ENCODE peak calls at places on chromosomes 4 and X, in four cellular contexts. One of them, this sample, is unnamed. For H3K4me1, the result is how much of the 10 kb centered on the place peaks cover.

GRCh38 chr4:41561241-41561640 is 23.3 kb downstream of the LIMCH1 start:
- DNase-seq in GM23338: no peak
- DNase-seq in neural progenitor cell: no peak
- DNase-seq in HCT116: no peak
- DNase-seq in this sample: no peak

GRCh38 chr4:27009539-27009938 is 148.9 kb downstream of the STIM2 start:
- DNase-seq in GM23338: no peak
- DNase-seq in neural progenitor cell: no peak
- DNase-seq in HCT116: no peak
- DNase-seq in this sample: peak

GRCh38 chrX:29869837-29870236 is 345.5 kb upstream of the MAGEB2 start:
- DNase-seq in HCT116: no peak
- DNase-seq in GM23338: no peak
- DNase-seq in neural progenitor cell: no peak
- DNase-seq in this sample: no peak

GRCh38 chr4:7282786-7283185 is 90.4 kb downstream of the SORCS2 start:
- DNase-seq in neural progenitor cell: no peak
- DNase-seq in HCT116: no peak
- DNase-seq in GM23338: no peak
- DNase-seq in this sample: no peak

GRCh38 chr4:153233761-153234371 is 29.6 kb downstream of the TRIM2 start:
- DNase-seq in GM23338: no peak
- DNase-seq in neural progenitor cell: no peak
- DNase-seq in HCT116: peak
- DNase-seq in this sample: peak

GRCh38 chr4:78566834-78567501 is 15.4 kb downstream of the ANXA3 start:
- DNase-seq in GM23338: no peak
- DNase-seq in HCT116: no peak
- DNase-seq in neural progenitor cell: no peak
- DNase-seq in this sample: peak

GRCh38 chrX:121831601-121832000 is 784.2 kb downstream of the GLUD2 start:
- DNase-seq in HCT116: no peak
- DNase-seq in GM23338: no peak
- DNase-seq in neural progenitor cell: no peak
- DNase-seq in this sample: peak

GRCh38 chr4:148116264-148116663 is 325.9 kb downstream of the NR3C2 start:
- DNase-seq in HCT116: no peak
- DNase-seq in neural progenitor cell: no peak
- DNase-seq in GM23338: no peak
- DNase-seq in this sample: peak

GRCh38 chr4:118888666-118889312 is at the start of gene SYNPO2:
- DNase-seq in GM23338: peak
- DNase-seq in neural progenitor cell: peak
- DNase-seq in HCT116: peak
- DNase-seq in this sample: peak

GRCh38 chrX:31423575-31424284 is 351.9 kb upstream of the FTHL17 start:
- DNase-seq in GM23338: peak
- DNase-seq in HCT116: no peak
- DNase-seq in neural progenitor cell: peak
- DNase-seq in this sample: peak

GRCh38 chrX:104330966-104331365 is 76.2 kb upstream of the ESX1 start:
- DNase-seq in GM23338: no peak
- DNase-seq in HCT116: no peak
- DNase-seq in neural progenitor cell: no peak
- DNase-seq in this sample: peak

GRCh38 chr4:138348055-138348454 is 105.9 kb upstream of the SLC7A11 start:
- DNase-seq in GM23338: no peak
- DNase-seq in HCT116: peak
- DNase-seq in neural progenitor cell: no peak
- DNase-seq in this sample: peak

GRCh38 chr4:7167706-7168105 is 24.6 kb upstream of the SORCS2 start:
- DNase-seq in HCT116: no peak
- DNase-seq in GM23338: no peak
- DNase-seq in neural progenitor cell: no peak
- DNase-seq in this sample: no peak

GRCh38 chr4:56261027-56261426 is 126.3 kb downstream of the AASDH start:
- DNase-seq in HCT116: no peak
- DNase-seq in neural progenitor cell: no peak
- DNase-seq in GM23338: no peak
- DNase-seq in this sample: no peak

GRCh38 chrX:10749113-10749512 is 128.7 kb upstream of the MID1 start:
- DNase-seq in neural progenitor cell: no peak
- DNase-seq in HCT116: no peak
- DNase-seq in GM23338: no peak
- DNase-seq in this sample: peak

GRCh38 chr4:18291313-18291712 is 269.8 kb upstream of the LCORL start:
- DNase-seq in neural progenitor cell: no peak
- DNase-seq in HCT116: no peak
- DNase-seq in GM23338: peak
- DNase-seq in this sample: no peak

GRCh38 chr4:150336676-150337412 is 245.1 kb upstream of the MAB21L2 start:
- DNase-seq in neural progenitor cell: no peak
- DNase-seq in HCT116: no peak
- DNase-seq in GM23338: no peak
- DNase-seq in this sample: no peak

GRCh38 chr4:186068581-186069402 is at the start of gene TLR3:
- DNase-seq in neural progenitor cell: no peak
- DNase-seq in HCT116: no peak
- DNase-seq in GM23338: no peak
- DNase-seq in this sample: peak

GRCh38 chr4:135249006-135249405 is 1047.4 kb upstream of the PABPC4L start:
- DNase-seq in neural progenitor cell: peak
- DNase-seq in HCT116: no peak
- DNase-seq in GM23338: peak
- DNase-seq in this sample: no peak

GRCh38 chrX:134478374-134478773 is 18.4 kb downstream of the HPRT1 start:
- DNase-seq in GM23338: peak
- DNase-seq in HCT116: no peak
- DNase-seq in neural progenitor cell: no peak
- DNase-seq in this sample: no peak

GRCh38 chr4:6335040-6335590 is 65.5 kb downstream of the WFS1 start:
- DNase-seq in HCT116: no peak
- DNase-seq in neural progenitor cell: no peak
- DNase-seq in GM23338: peak
- DNase-seq in this sample: no peak

GRCh38 chr4:158535130-158535614 is 13.5 kb downstream of the RXFP1 start:
- DNase-seq in neural progenitor cell: no peak
- DNase-seq in GM23338: no peak
- DNase-seq in HCT116: peak
- DNase-seq in this sample: peak

GRCh38 chr4:105146286-105147219 is at the start of gene TET2:
- DNase-seq in GM23338: peak
- DNase-seq in HCT116: peak
- DNase-seq in neural progenitor cell: peak
- DNase-seq in this sample: peak

GRCh38 chr4:186898367-186898766 is 174.7 kb upstream of the FAT1 start:
- DNase-seq in GM23338: no peak
- DNase-seq in neural progenitor cell: no peak
- DNase-seq in HCT116: no peak
- DNase-seq in this sample: no peak

GRCh38 chr4:139154134-139154421 is 22.9 kb downstream of the ELF2 start:
- DNase-seq in HCT116: no peak
- DNase-seq in GM23338: no peak
- DNase-seq in neural progenitor cell: no peak
- DNase-seq in this sample: no peak

GRCh38 chr4:73718375-73719373 is 21.7 kb upstream of the CXCL8 start:
- DNase-seq in neural progenitor cell: no peak
- DNase-seq in HCT116: no peak
- DNase-seq in GM23338: no peak
- DNase-seq in this sample: peak

GRCh38 chr4:128583753-128584712 is 225.5 kb upstream of the JADE1 start:
- DNase-seq in HCT116: no peak
- DNase-seq in GM23338: no peak
- DNase-seq in neural progenitor cell: no peak
- DNase-seq in this sample: peak

GRCh38 chr4:3365326-3365725 is 72.5 kb downstream of the RGS12 start:
- DNase-seq in GM23338: no peak
- DNase-seq in HCT116: no peak
- DNase-seq in neural progenitor cell: no peak
- DNase-seq in this sample: no peak

GRCh38 chr4:3363411-3364141 is 70.8 kb downstream of the RGS12 start:
- DNase-seq in GM23338: no peak
- DNase-seq in neural progenitor cell: no peak
- DNase-seq in HCT116: no peak
- DNase-seq in this sample: no peak

GRCh38 chr4:3364199-3364598 is 71.4 kb downstream of the RGS12 start:
- DNase-seq in neural progenitor cell: no peak
- DNase-seq in HCT116: no peak
- DNase-seq in GM23338: no peak
- DNase-seq in this sample: no peak

GRCh38 chr4:3365871-3366842 is 73.3 kb downstream of the RGS12 start:
- DNase-seq in GM23338: no peak
- DNase-seq in HCT116: no peak
- DNase-seq in neural progenitor cell: no peak
- DNase-seq in this sample: no peak

GRCh38 chr4:3364634-3365314 is 72.0 kb downstream of the RGS12 start:
- DNase-seq in GM23338: no peak
- DNase-seq in HCT116: no peak
- DNase-seq in neural progenitor cell: no peak
- DNase-seq in this sample: no peak
- H3K4me1 ChIP-seq in GM23338: under half
- H3K4me1 ChIP-seq in HCT116: under half
- H3K4me1 ChIP-seq in neural progenitor cell: under half
- H3K4me1 ChIP-seq in this sample: under half

GRCh38 chr4:98733601-98734000 is 75.2 kb upstream of the TSPAN5 start:
- DNase-seq in HCT116: no peak
- DNase-seq in neural progenitor cell: no peak
- DNase-seq in GM23338: no peak
- DNase-seq in this sample: no peak

GRCh38 chr4:98728871-98729270 is 70.5 kb upstream of the TSPAN5 start:
- DNase-seq in GM23338: no peak
- DNase-seq in neural progenitor cell: no peak
- DNase-seq in HCT116: no peak
- DNase-seq in this sample: no peak

DNA sequence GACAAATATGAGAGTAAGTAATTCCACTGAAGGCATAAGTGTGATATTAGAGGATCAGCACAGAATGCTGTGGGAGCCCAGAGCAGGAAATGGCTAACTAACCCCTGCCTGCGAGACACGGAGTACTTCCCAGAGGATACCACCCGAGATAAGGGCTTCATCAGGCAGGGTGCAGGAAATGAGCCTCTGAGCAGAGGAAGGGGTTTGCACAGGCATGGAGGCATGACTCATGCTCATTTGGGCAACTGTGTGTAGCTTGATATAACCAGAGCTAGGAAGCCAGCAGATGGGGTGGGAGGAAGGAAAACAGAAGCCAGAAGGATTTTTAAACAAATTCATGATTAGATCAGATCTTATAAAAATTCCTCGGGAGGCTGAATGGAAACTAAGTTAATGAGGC is 70.0 kb upstream of the TSPAN5 start:
- DNase-seq in HCT116: no peak
- DNase-seq in neural progenitor cell: no peak
- DNase-seq in GM23338: no peak
- DNase-seq in this sample: peak
- H3K4me2 ChIP-seq in HCT116: no peak
- H3K4me2 ChIP-seq in neural progenitor cell: no peak
- H3K4me2 ChIP-seq in GM23338: no peak
- H3K4me2 ChIP-seq in this sample: no peak

GRCh38 chrX:85244411-85245210 is 820 bp downstream of the ZNF711 start:
- DNase-seq in GM23338: peak
- DNase-seq in HCT116: no peak
- DNase-seq in neural progenitor cell: peak
- DNase-seq in this sample: peak
- TF ChIP-seq EZH2phosphoT487 in GM23338: no peak
- TF ChIP-seq EZH2phosphoT487 in HCT116: no peak
- TF ChIP-seq EZH2phosphoT487 in neural progenitor cell: no peak
- TF ChIP-seq EZH2phosphoT487 in this sample: no peak

DNA sequence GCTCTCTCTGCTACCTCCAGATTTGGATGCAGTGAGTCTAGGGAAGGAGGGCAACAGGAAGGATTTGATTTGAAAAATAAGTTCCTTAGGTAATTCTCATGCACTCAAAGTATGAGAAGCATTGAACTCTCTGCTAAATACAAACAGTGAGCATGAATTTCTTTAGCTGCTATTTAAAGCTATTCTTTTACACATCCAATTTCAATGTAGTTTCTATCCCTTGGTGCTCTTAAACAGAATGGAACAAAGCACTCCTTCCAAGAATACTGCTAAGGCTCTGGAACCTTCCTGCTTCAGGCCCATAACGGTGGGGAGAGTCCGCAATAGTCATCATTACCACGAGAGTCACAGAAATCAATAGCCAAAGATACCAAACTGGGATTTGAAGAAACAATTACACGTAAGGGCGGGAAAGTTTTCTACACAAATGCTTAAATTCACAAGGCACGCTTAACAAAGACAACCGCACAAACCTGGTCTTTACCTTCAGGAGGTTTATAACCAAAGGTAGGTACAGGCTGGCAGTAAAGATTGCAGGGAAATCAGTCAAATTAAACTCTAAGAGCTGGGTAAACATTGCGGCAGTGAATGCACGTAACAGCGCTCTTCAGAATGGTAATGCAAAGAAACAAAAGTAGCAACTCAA is 123.2 kb upstream of the NAP1L5 start:
- DNase-seq in GM23338: peak
- DNase-seq in HCT116: no peak
- DNase-seq in neural progenitor cell: no peak
- DNase-seq in this sample: no peak
- H3K4me1 ChIP-seq in GM23338: under half
- H3K4me1 ChIP-seq in HCT116: under half
- H3K4me1 ChIP-seq in neural progenitor cell: under half
- H3K4me1 ChIP-seq in this sample: under half

GRCh38 chr4:94798808-94799207 is 41.1 kb downstream of the BMPR1B start:
- DNase-seq in neural progenitor cell: no peak
- DNase-seq in GM23338: no peak
- DNase-seq in HCT116: no peak
- DNase-seq in this sample: peak
- H3K4me2 ChIP-seq in neural progenitor cell: no peak
- H3K4me2 ChIP-seq in GM23338: no peak
- H3K4me2 ChIP-seq in HCT116: no peak
- H3K4me2 ChIP-seq in this sample: no peak

GRCh38 chr4:174993916-174994315 is 75.8 kb downstream of the ADAM29 start:
- DNase-seq in GM23338: no peak
- DNase-seq in HCT116: no peak
- DNase-seq in neural progenitor cell: no peak
- DNase-seq in this sample: no peak

GRCh38 chr4:174996079-174996478 is 77.9 kb downstream of the ADAM29 start:
- DNase-seq in HCT116: no peak
- DNase-seq in neural progenitor cell: no peak
- DNase-seq in GM23338: no peak
- DNase-seq in this sample: no peak

DNA sequence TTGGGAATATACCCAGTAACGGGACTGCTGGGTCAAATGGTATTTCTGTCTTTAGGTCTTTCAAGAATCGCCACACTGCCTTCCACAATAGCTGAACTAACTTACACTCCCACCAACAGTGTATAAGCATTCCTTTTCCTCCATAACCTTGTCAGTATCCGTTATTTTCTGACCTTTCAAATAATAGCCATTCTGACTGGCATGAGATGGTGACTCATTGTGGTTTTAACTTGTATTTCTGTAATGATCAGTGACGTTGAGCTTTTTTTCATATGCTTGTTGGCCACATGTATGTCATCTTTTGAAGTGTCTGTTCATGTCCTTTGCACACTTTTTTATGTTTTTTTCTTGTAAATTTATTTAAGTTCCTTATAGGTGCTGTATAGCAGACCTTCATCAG is 81.2 kb downstream of the ADAM29 start:
- DNase-seq in neural progenitor cell: no peak
- DNase-seq in GM23338: no peak
- DNase-seq in HCT116: no peak
- DNase-seq in this sample: peak
- TF ChIP-seq EZH2phosphoT487 in neural progenitor cell: no peak
- TF ChIP-seq EZH2phosphoT487 in GM23338: no peak
- TF ChIP-seq EZH2phosphoT487 in HCT116: no peak
- TF ChIP-seq EZH2phosphoT487 in this sample: no peak

This sample was measured in GM23248.